ENCODE peak calls at places on chromosomes 12 and 14, in six cellular contexts. N is neuronal stem cell, T is IMR-90, B is mesendoderm, M is H1, Z is mesenchymal stem cell. U is an unnamed sample.

GRCh38 chr12:645563-646071 is 17.6 kb downstream of the NINJ2 start:
- DNase-seq in M (no peak), Z (peak; percentile 77), B (peak; percentile 35), T (peak; percentile 62), N (no peak), U (peak; percentile 28)

GRCh38 chr12:128784030-128784770 is 39.6 kb downstream of the SLC15A4 start:
- DNase-seq in N (no peak), M (no peak), Z (no peak), B (no peak), T (peak; percentile 27), U (no peak)

GRCh38 chr14:67583711-67584644 is 16.1 kb downstream of the PIGH start:
- DNase-seq in T (peak; percentile 52), N (peak; percentile 47), Z (peak; percentile 63), M (no peak), B (peak; percentile 55), U (peak; percentile 77)

GRCh38 chr12:25950329-25951115 is 8.0 kb upstream of the RASSF8 start:
- DNase-seq in N (no peak), T (no peak), Z (no peak), B (no peak), M (no peak), U (no peak)

GRCh38 chr12:64098709-64099354 is 123.3 kb downstream of the KICS2 start:
- DNase-seq in B (no peak), M (no peak), Z (no peak), N (no peak), T (peak; percentile 84), U (no peak)

GRCh38 chr12:117963836-117964235 is 5.0 kb downstream of the KSR2 start:
- DNase-seq in M (no peak), B (no peak), N (no peak), T (no peak), Z (no peak), U (no peak)

GRCh38 chr12:54958048-54958658 is 26.4 kb downstream of the TESPA1 start:
- DNase-seq in T (peak; percentile 72), Z (peak; percentile 67), B (peak; percentile 70), M (no peak), N (peak; percentile 63), U (peak; percentile 67)

GRCh38 chr12:12214201-12214600 is 52.6 kb downstream of the LRP6 start:
- DNase-seq in Z (no peak), B (peak; percentile 46), M (no peak), T (no peak), N (no peak), U (no peak)

GRCh38 chr12:89800435-89800834 is 91.8 kb upstream of the ATP2B1 start:
- DNase-seq in T (no peak), N (no peak), B (no peak), Z (no peak), M (no peak), U (no peak)

GRCh38 chr12:48542300-48542928 is 17.0 kb downstream of the OR8S1 start:
- DNase-seq in N (peak; percentile 32), B (peak; percentile 58), T (peak; percentile 31), M (peak; percentile 9), Z (peak; percentile 19), U (no peak)

GRCh38 chr12:96033549-96034389 is 1.6 kb downstream of the LTA4H start:
- DNase-seq in M (no peak), Z (no peak), T (no peak), N (no peak), B (no peak), U (no peak)

GRCh38 chr12:49131973-49132461 is 822 bp upstream of the TUBA1B start:
- DNase-seq in B (peak; percentile 30), M (no peak), Z (peak; percentile 77), N (no peak), T (peak; percentile 50), U (no peak)

GRCh38 chr12:51663390-51663789 is 72.4 kb downstream of the SCN8A start:
- DNase-seq in N (no peak), Z (no peak), T (no peak), M (no peak), B (no peak), U (no peak)

GRCh38 chr12:93902736-93903562 is 225.8 kb downstream of the CRADD start:
- DNase-seq in T (no peak), M (no peak), N (no peak), Z (no peak), B (no peak), U (no peak)

GRCh38 chr12:68042212-68042699 is 53.0 kb downstream of the IFNG-AS1 start:
- DNase-seq in Z (peak; percentile 4), B (peak; percentile 39), M (no peak), N (no peak), T (peak; percentile 3), U (no peak)

GRCh38 chr12:108332791-108333382 is 6.2 kb downstream of the CMKLR1 start:
- DNase-seq in T (no peak), N (no peak), B (peak; percentile 19), M (no peak), Z (no peak), U (peak; percentile 38)

GRCh38 chr12:70444903-70445302 is 78.8 kb downstream of the KCNMB4 start:
- DNase-seq in B (no peak), Z (no peak), M (no peak), N (no peak), T (no peak), U (no peak)

GRCh38 chr14:66477567-66477966 is 8.6 kb upstream of the CCDC196 start:
- DNase-seq in Z (no peak), N (no peak), B (no peak), M (no peak), T (no peak), U (no peak)

GRCh38 chr12:127230843-127231260 is 1036.1 kb upstream of the TMEM132C start:
- DNase-seq in M (no peak), Z (peak; percentile 43), N (no peak), B (no peak), T (peak; percentile 94), U (no peak)

GRCh38 chr14:31596691-31597090 is 35.5 kb downstream of the NUBPL start:
- DNase-seq in N (no peak), B (peak; percentile 18), Z (no peak), T (peak; percentile 22), M (no peak), U (peak; percentile 35)

GRCh38 chr12:43676183-43676813 is 82.3 kb downstream of the PUS7L start:
- DNase-seq in B (peak; percentile 54), N (no peak), M (no peak), Z (no peak), T (peak; percentile 1), U (peak; percentile 57)

GRCh38 chr14:72998252-72998903 is 28.5 kb downstream of the ZFYVE1 start:
- DNase-seq in T (no peak), Z (no peak), N (no peak), B (no peak), M (no peak), U (no peak)

GRCh38 chr14:72999316-72999715 is 27.6 kb downstream of the ZFYVE1 start:
- DNase-seq in M (no peak), B (no peak), T (no peak), Z (no peak), N (no peak), U (no peak)

DNA sequence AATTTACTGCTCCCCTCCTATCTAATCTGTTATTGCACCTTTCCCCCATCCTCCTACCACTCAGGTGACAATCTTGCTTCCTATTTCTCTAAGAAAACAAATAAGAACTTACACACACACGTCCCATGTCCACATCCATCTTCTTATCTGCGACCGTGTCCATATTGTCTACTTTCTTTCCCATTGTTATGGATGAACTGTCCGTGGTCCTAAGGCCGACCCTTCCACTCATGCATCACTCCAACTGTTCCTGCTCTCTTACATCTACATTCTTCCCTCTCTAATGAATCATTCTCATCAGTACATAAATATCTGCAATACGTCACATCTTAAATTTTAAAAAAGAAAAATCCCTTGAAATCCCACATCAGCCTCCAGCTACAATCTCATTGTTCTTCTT is 30.0 kb downstream of the ZFYVE1 start:
- DNase-seq in N (no peak), M (no peak), B (no peak), Z (no peak), T (no peak), U (no peak)
- H3K4ac ChIP-seq in N (no peak overlapping the region), M (no peak overlapping the region), B (no peak overlapping the region), Z (no peak overlapping the region), T (no peak overlapping the region), U (no peak overlapping the region)

DNA sequence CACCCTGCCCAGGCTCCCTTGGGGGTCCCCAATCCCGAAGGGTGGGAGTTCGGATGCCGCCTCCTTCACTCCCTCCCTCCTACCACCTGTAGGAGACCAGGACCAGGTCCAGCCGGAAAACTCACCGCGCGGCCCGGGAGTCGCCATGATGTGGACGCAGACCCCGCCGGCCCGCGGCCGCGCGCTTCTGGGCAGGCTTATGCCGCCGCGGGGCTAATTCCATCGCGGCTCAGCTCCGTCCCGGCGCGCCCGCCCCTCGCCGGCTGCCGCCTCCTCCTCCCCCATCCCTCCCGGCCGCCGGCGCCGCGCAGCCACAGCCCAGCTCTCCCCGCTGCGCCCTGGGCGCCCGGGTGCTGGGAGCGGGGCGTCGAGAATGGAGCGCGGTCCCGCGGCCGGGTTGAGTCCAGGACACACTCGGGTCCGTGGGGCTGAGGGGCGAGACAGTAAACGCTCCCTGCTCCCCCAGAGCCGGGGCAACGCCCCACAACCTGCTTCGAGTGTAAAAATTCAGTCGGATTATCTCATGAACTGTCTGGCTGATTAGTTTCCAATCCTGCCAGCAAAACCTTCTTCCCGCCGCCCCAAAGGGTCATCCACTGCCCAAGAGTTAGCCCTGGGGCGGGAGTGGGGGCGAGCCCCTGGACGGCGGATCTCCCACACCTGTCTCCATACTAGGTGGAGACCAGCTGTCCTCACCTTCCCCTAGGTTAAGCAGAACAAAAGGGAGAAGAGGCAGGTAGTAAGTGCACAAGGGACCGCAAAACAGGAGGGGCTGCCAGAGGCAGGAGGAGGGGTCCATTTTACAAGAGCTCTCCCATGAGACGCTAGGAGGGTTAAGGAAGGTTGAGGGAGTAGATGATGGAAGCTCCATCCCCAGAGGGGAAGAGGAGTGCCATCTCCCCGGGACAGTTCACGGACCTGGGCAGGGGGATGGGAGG is at the start of gene ANO2:
- DNase-seq in B (peak; percentile 76), T (no peak), N (peak; percentile 62), Z (peak; percentile 15), M (no peak), U (peak; percentile 87)
- H3K4me3 ChIP-seq in B (peak within 1 kb of the TSS; percentile 62), T (peak within 1 kb of the TSS; percentile 48), N (peak within 1 kb of the TSS; percentile 58), Z (peak within 1 kb of the TSS; percentile 74), M (peak within 1 kb of the TSS; percentile 91), U (peak within 1 kb of the TSS; percentile 74)

GRCh38 chr14:21556378-21557083 is 23.3 kb downstream of the OR10G3 start:
- DNase-seq in B (no peak), T (no peak), Z (no peak), M (no peak), N (no peak), U (no peak)

GRCh38 chr14:21557084-21557901 is 22.6 kb downstream of the OR10G3 start:
- DNase-seq in N (peak; percentile 100), Z (peak; percentile 93), M (peak; percentile 97), T (peak; percentile 85), B (peak; percentile 99), U (peak; percentile 93)

GRCh38 chr14:21553266-21553665 is 26.6 kb downstream of the OR10G3 start:
- DNase-seq in B (peak; percentile 55), Z (no peak), M (no peak), T (no peak), N (no peak), U (no peak)

DNA sequence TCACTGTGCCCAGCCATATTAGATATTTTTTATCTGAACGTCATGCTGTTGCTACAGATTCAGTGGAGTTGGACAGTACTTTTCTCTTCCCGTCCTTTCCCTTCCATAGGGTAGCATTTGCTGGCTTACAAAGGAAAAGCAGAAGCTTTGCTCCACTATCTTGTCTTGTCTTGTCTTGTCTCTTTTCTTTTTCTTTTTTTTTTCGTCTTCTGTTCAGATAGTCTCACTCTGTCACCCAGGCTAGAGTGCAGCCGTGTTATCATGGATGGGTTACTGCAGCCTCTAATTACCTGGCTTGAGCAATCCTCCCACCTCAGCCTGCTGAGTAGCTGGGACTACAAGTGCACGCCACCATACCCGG is 21.2 kb downstream of the OR10G3 start:
- DNase-seq in T (no peak), Z (no peak), M (no peak), N (no peak), B (no peak), U (peak; percentile 45)
- H3K4ac ChIP-seq in T (no peak overlapping the region), Z (no peak overlapping the region), M (peak overlapping the region; percentile 17), N (no peak overlapping the region), B (no peak overlapping the region), U (no peak overlapping the region)

GRCh38 chr14:53054457-53054856 is 98.7 kb downstream of the DDHD1 start:
- DNase-seq in M (no peak), T (peak; percentile 67), B (no peak), N (no peak), Z (no peak), U (no peak)
- H3K4me3 ChIP-seq in M (no peak overlapping the region), T (no peak overlapping the region), B (no peak overlapping the region), N (no peak overlapping the region), Z (no peak overlapping the region), U (no peak overlapping the region)